ENCODE peak calls at places on chromosomes 7 and 10, in seven cellular contexts. J is transverse colon, T is HCT116, V is left lung, M is Panc1, C is kidney, E is IMR-90. U is an unnamed sample. For H3K4me1, the result is how much of the 10 kb centered on the place peaks cover.

GRCh38 chr7:7321681-7322080 is 139.3 kb downstream of the C1GALT1 start:
- DNase-seq in E (no peak), C (peak), M (no peak), T (no peak), V (no peak), J (peak), U (no peak)

GRCh38 chr10:3045471-3046209 is 21.7 kb upstream of the PFKP start:
- DNase-seq in C (peak), M (no peak), T (no peak), E (peak), J (peak), V (peak), U (no peak)

GRCh38 chr7:99794585-99795502 is 10.9 kb upstream of the CYP3A4 start:
- DNase-seq in C (no peak), J (no peak), E (no peak), V (no peak), T (no peak), M (no peak), U (no peak)

GRCh38 chr7:44277851-44278250 is 47.5 kb downstream of the CAMK2B start:
- DNase-seq in E (peak), V (peak), M (no peak), J (peak), C (peak), T (no peak), U (no peak)

GRCh38 chr7:90613088-90613498 is 17.0 kb downstream of the CDK14 start:
- DNase-seq in T (no peak), M (no peak), E (peak), J (no peak), C (no peak), V (no peak), U (no peak)

GRCh38 chr10:84026821-84027257 is 112.5 kb upstream of the GHITM start:
- DNase-seq in J (no peak), E (peak), C (no peak), M (peak), T (peak), V (no peak), U (no peak)

GRCh38 chr10:636016-636730 is 53.3 kb downstream of the DIP2C start:
- DNase-seq in V (no peak), T (no peak), C (no peak), M (no peak), E (no peak), J (no peak), U (no peak)

GRCh38 chr7:45593877-45594276 is 19.7 kb downstream of the ADCY1 start:
- DNase-seq in C (no peak), T (no peak), M (no peak), J (no peak), V (no peak), E (no peak), U (no peak)

GRCh38 chr10:79295593-79295992 is 51.7 kb upstream of the PPIF start:
- DNase-seq in V (peak), C (no peak), J (peak), T (no peak), M (no peak), E (no peak), U (no peak)

GRCh38 chr10:110876788-110877187 is 5.1 kb downstream of the PDCD4 start:
- DNase-seq in J (no peak), M (no peak), C (no peak), E (no peak), T (no peak), V (no peak), U (no peak)

GRCh38 chr7:151395036-151395367 is 14.8 kb downstream of the WDR86 start:
- DNase-seq in J (no peak), V (peak), T (no peak), M (no peak), E (no peak), C (peak), U (no peak)

GRCh38 chr10:121490906-121491519 is 107.2 kb downstream of the FGFR2 start:
- DNase-seq in V (no peak), M (no peak), T (no peak), J (peak), E (no peak), C (no peak), U (no peak)

GRCh38 chr7:32500922-32501341 is 5.6 kb downstream of the AVL9 start:
- DNase-seq in J (no peak), T (no peak), C (no peak), E (peak), V (no peak), M (no peak), U (no peak)

GRCh38 chr7:76262683-76263402 is 39.6 kb upstream of the HSPB1 start:
- DNase-seq in M (peak), V (no peak), T (peak), E (peak), J (peak), C (no peak), U (no peak)

GRCh38 chr10:88725798-88726197 is 19.7 kb downstream of the LIPK start:
- DNase-seq in V (no peak), E (no peak), C (no peak), J (no peak), T (no peak), M (no peak), U (no peak)

GRCh38 chr7:142459557-142459963 is 201.7 kb upstream of the PRSS58 start:
- DNase-seq in J (peak), M (no peak), C (no peak), E (peak), T (peak), V (no peak), U (peak)

GRCh38 chr10:24208661-24209420 is at the start of gene KIAA1217:
- DNase-seq in E (peak), T (no peak), J (peak), V (peak), C (peak), M (no peak), U (no peak)

GRCh38 chr7:103637080-103637479 is 191.1 kb upstream of the SLC26A5 start:
- DNase-seq in M (no peak), C (no peak), J (no peak), T (no peak), V (no peak), E (peak), U (no peak)

GRCh38 chr7:23242935-23243334 is 3.6 kb upstream of the GPNMB start:
- DNase-seq in J (no peak), E (no peak), V (no peak), T (no peak), C (no peak), M (no peak), U (no peak)

GRCh38 chr7:1282679-1283078 is 50.0 kb downstream of the UNCX start:
- DNase-seq in E (no peak), V (peak), C (peak), J (no peak), T (no peak), M (no peak), U (no peak)
- H3K4me3 ChIP-seq in E (no peak), V (no peak), C (no peak), J (no peak), T (no peak), M (no peak), U (no peak)

GRCh38 chr10:71765176-71765906 is 8.0 kb downstream of the VSIR start:
- DNase-seq in E (peak), C (no peak), M (no peak), J (no peak), V (no peak), T (no peak), U (no peak)
- H3K27ac ChIP-seq in E (peak), C (peak), M (peak), J (peak), V (peak), T (peak), U (peak)

GRCh38 chr10:48609899-48610584 is 5.2 kb upstream of the ARHGAP22 start:
- DNase-seq in V (no peak), T (no peak), M (no peak), J (no peak), E (no peak), C (no peak), U (no peak)

GRCh38 chr10:48610585-48611093 is 5.8 kb upstream of the ARHGAP22 start:
- DNase-seq in J (no peak), C (no peak), V (no peak), M (no peak), E (no peak), T (no peak), U (no peak)

GRCh38 chr10:48612241-48612943 is 7.5 kb upstream of the ARHGAP22 start:
- DNase-seq in E (peak), M (no peak), C (no peak), V (no peak), T (no peak), J (no peak), U (no peak)

GRCh38 chr10:48609441-48609840 is 4.6 kb upstream of the ARHGAP22 start:
- DNase-seq in T (no peak), J (no peak), M (no peak), V (no peak), C (no peak), E (no peak), U (no peak)

DNA sequence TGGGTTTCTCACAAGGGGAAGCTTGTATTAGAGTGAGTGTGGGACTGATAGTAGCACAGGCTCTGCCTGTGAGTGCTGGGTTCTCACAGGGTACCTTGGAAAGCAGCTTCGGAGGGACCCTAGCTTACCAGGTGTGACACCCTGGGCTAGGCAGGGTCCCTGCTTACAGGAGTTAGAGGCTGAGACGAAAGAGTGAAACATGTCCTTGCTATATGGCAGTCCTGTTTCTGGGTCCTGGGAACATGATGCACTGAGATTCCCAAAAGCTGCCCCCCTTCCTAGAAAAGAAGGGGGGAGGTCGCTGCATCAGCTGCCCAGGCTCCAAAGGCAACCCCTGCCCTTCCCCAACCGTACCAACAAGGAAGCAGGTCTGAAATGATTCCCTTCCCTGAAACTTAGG is 6.3 kb upstream of the ARHGAP22 start:
- DNase-seq in M (no peak), J (no peak), E (no peak), C (no peak), T (no peak), V (no peak), U (no peak)
- H3K4me1 ChIP-seq in M (under half), J (under half), E (under half), C (under half), T (under half), V (under half), U (under half)

GRCh38 chr7:43113622-43114450 is 1.4 kb downstream of the HECW1 start:
- DNase-seq in V (no peak), C (no peak), M (no peak), J (no peak), T (no peak), E (no peak), U (no peak)
- H3K4me3 ChIP-seq in V (no peak), C (no peak), M (no peak), J (no peak), T (no peak), E (peak), U (no peak)

GRCh38 chr7:137978464-137979237 is 23.2 kb downstream of the CREB3L2 start:
- DNase-seq in E (peak), J (peak), C (peak), V (no peak), M (peak), T (peak), U (no peak)

GRCh38 chr7:137977173-137977572 is 24.7 kb downstream of the CREB3L2 start:
- DNase-seq in E (no peak), T (no peak), V (no peak), C (no peak), J (no peak), M (no peak), U (no peak)

GRCh38 chr7:137981175-137981574 is 20.7 kb downstream of the CREB3L2 start:
- DNase-seq in T (no peak), M (no peak), E (no peak), J (no peak), V (no peak), C (no peak), U (no peak)

GRCh38 chr7:137981668-137982067 is 20.2 kb downstream of the CREB3L2 start:
- DNase-seq in C (no peak), M (no peak), E (no peak), T (no peak), V (no peak), J (peak), U (no peak)

DNA sequence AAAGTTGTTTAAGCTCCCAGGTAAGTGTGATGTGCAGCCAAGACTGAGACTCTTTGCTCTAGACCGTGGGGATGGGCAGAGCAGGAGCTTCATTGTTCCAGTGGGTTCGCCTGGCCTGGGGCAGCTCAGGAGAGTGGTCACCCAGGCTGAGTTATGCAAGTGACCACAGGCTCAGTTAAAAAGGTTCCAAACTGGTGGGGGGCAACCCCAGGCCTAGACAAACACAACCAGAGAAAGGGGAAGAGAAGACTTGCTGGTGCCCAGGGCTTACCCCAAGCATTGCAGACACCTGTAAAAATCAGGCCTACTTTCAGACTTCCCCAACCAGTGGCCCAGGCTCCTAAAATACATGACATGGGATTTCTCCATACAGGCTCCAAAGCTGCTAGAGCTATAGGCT is 21.6 kb downstream of the CREB3L2 start:
- DNase-seq in J (no peak), C (no peak), T (no peak), V (no peak), M (no peak), E (no peak), U (no peak)
- H3K27ac ChIP-seq in J (peak), C (no peak), T (peak), V (peak), M (no peak), E (peak), U (no peak)

DNA sequence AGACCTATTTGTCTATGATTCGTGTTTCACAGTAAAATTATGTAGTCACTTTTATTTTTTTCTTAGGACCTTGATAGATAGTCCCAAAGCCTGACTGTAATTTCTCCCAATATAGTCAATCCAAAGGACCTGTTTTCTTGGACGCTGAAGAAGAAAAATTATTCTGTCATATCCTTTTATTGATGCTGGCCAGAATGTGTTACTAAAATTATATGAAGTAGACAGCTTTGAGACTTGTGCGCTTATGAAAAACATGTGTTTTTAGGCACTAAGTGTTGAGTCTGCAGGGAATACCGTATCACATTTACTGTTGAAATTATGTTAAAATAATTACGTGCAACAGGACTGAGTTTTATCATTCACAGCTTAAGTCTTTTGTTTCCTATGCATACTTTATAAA is 17.9 kb downstream of the TES start:
- DNase-seq in M (no peak), E (no peak), V (no peak), T (no peak), J (no peak), C (no peak), U (no peak)
- H3K4me1 ChIP-seq in M (half or more), E (under half), V (under half), T (half or more), J (under half), C (under half), U (half or more)